ENCODE peak calls at places on chromosomes 13 and 19, in eight cellular contexts. One of them, this sample, is unnamed.

GRCh38 chr19:1438933-1439358 is 750 bp downstream of the RPS15 start:
- DNase-seq in progenitor cell of endocrine pancreas: no peak
- DNase-seq in stomach: no peak
- DNase-seq in choroid plexus epithelial cell: no peak
- DNase-seq in BJ: no peak
- DNase-seq in breast epithelium: no peak
- DNase-seq in upper lobe of right lung: no peak
- DNase-seq in GM06990: no peak
- DNase-seq in this sample: no peak

GRCh38 chr19:2453431-2454025 is 3.2 kb downstream of the LMNB2 start:
- DNase-seq in GM06990: no peak
- DNase-seq in upper lobe of right lung: no peak
- DNase-seq in BJ: no peak
- DNase-seq in stomach: no peak
- DNase-seq in breast epithelium: no peak
- DNase-seq in progenitor cell of endocrine pancreas: no peak
- DNase-seq in choroid plexus epithelial cell: no peak
- DNase-seq in this sample: no peak

GRCh38 chr13:106490887-106491321 is 44.6 kb downstream of the EFNB2 start:
- DNase-seq in breast epithelium: no peak
- DNase-seq in upper lobe of right lung: no peak
- DNase-seq in stomach: no peak
- DNase-seq in choroid plexus epithelial cell: no peak
- DNase-seq in BJ: no peak
- DNase-seq in progenitor cell of endocrine pancreas: no peak
- DNase-seq in GM06990: peak
- DNase-seq in this sample: no peak

GRCh38 chr19:14081797-14082674 is 3.5 kb downstream of the C19orf67 start:
- DNase-seq in upper lobe of right lung: peak
- DNase-seq in stomach: peak
- DNase-seq in BJ: no peak
- DNase-seq in breast epithelium: peak
- DNase-seq in choroid plexus epithelial cell: peak
- DNase-seq in GM06990: no peak
- DNase-seq in progenitor cell of endocrine pancreas: no peak
- DNase-seq in this sample: no peak

GRCh38 chr19:31140717-31141116 is 208.5 kb downstream of the TSHZ3 start:
- DNase-seq in choroid plexus epithelial cell: peak
- DNase-seq in progenitor cell of endocrine pancreas: no peak
- DNase-seq in BJ: no peak
- DNase-seq in breast epithelium: no peak
- DNase-seq in upper lobe of right lung: no peak
- DNase-seq in GM06990: no peak
- DNase-seq in stomach: no peak
- DNase-seq in this sample: no peak

GRCh38 chr13:93559718-93560117 is 333.1 kb downstream of the GPC6 start:
- DNase-seq in choroid plexus epithelial cell: peak
- DNase-seq in upper lobe of right lung: no peak
- DNase-seq in stomach: no peak
- DNase-seq in BJ: no peak
- DNase-seq in breast epithelium: no peak
- DNase-seq in progenitor cell of endocrine pancreas: no peak
- DNase-seq in GM06990: no peak
- DNase-seq in this sample: no peak

GRCh38 chr13:98206946-98207345 is 29.9 kb upstream of the RNF113B start:
- DNase-seq in progenitor cell of endocrine pancreas: no peak
- DNase-seq in choroid plexus epithelial cell: peak
- DNase-seq in GM06990: no peak
- DNase-seq in BJ: peak
- DNase-seq in upper lobe of right lung: no peak
- DNase-seq in stomach: no peak
- DNase-seq in breast epithelium: no peak
- DNase-seq in this sample: peak

GRCh38 chr19:45087531-45087930 is 5.4 kb upstream of the PPP1R37 start:
- DNase-seq in choroid plexus epithelial cell: no peak
- DNase-seq in GM06990: no peak
- DNase-seq in BJ: no peak
- DNase-seq in stomach: no peak
- DNase-seq in breast epithelium: no peak
- DNase-seq in progenitor cell of endocrine pancreas: no peak
- DNase-seq in upper lobe of right lung: no peak
- DNase-seq in this sample: no peak

GRCh38 chr13:23909606-23910005 is 12.3 kb upstream of the C1QTNF9B start:
- DNase-seq in breast epithelium: no peak
- DNase-seq in upper lobe of right lung: no peak
- DNase-seq in progenitor cell of endocrine pancreas: no peak
- DNase-seq in stomach: no peak
- DNase-seq in GM06990: no peak
- DNase-seq in choroid plexus epithelial cell: no peak
- DNase-seq in BJ: no peak
- DNase-seq in this sample: no peak

GRCh38 chr19:51490676-51491075 is 10.9 kb downstream of the SIGLEC12 start:
- DNase-seq in breast epithelium: no peak
- DNase-seq in upper lobe of right lung: no peak
- DNase-seq in BJ: no peak
- DNase-seq in progenitor cell of endocrine pancreas: no peak
- DNase-seq in choroid plexus epithelial cell: no peak
- DNase-seq in stomach: no peak
- DNase-seq in GM06990: no peak
- DNase-seq in this sample: no peak

GRCh38 chr19:4144666-4145261 is 8.7 kb upstream of the CREB3L3 start:
- DNase-seq in progenitor cell of endocrine pancreas: no peak
- DNase-seq in GM06990: no peak
- DNase-seq in stomach: peak
- DNase-seq in upper lobe of right lung: no peak
- DNase-seq in choroid plexus epithelial cell: peak
- DNase-seq in BJ: no peak
- DNase-seq in breast epithelium: no peak
- DNase-seq in this sample: no peak

GRCh38 chr19:45632468-45633196 is 6.6 kb downstream of the EML2 start:
- DNase-seq in BJ: no peak
- DNase-seq in choroid plexus epithelial cell: peak
- DNase-seq in progenitor cell of endocrine pancreas: peak
- DNase-seq in GM06990: peak
- DNase-seq in upper lobe of right lung: peak
- DNase-seq in stomach: peak
- DNase-seq in breast epithelium: peak
- DNase-seq in this sample: peak

GRCh38 chr19:42108527-42109389 is 23.5 kb downstream of the POU2F2 start:
- DNase-seq in GM06990: peak
- DNase-seq in BJ: no peak
- DNase-seq in upper lobe of right lung: peak
- DNase-seq in choroid plexus epithelial cell: peak
- DNase-seq in progenitor cell of endocrine pancreas: peak
- DNase-seq in stomach: peak
- DNase-seq in breast epithelium: peak
- DNase-seq in this sample: peak

GRCh38 chr19:34904846-34905527 is 21.7 kb upstream of the ZNF30 start:
- DNase-seq in upper lobe of right lung: no peak
- DNase-seq in BJ: no peak
- DNase-seq in breast epithelium: no peak
- DNase-seq in choroid plexus epithelial cell: no peak
- DNase-seq in GM06990: no peak
- DNase-seq in stomach: no peak
- DNase-seq in progenitor cell of endocrine pancreas: no peak
- DNase-seq in this sample: no peak

GRCh38 chr19:33407716-33408115 is 34.2 kb downstream of the CEBPG start:
- DNase-seq in breast epithelium: no peak
- DNase-seq in choroid plexus epithelial cell: no peak
- DNase-seq in GM06990: no peak
- DNase-seq in stomach: no peak
- DNase-seq in upper lobe of right lung: no peak
- DNase-seq in BJ: no peak
- DNase-seq in progenitor cell of endocrine pancreas: no peak
- DNase-seq in this sample: no peak

GRCh38 chr13:19052931-19053330 is 128.7 kb downstream of the TUBA3C start:
- DNase-seq in BJ: no peak
- DNase-seq in breast epithelium: no peak
- DNase-seq in upper lobe of right lung: no peak
- DNase-seq in progenitor cell of endocrine pancreas: no peak
- DNase-seq in stomach: no peak
- DNase-seq in choroid plexus epithelial cell: no peak
- DNase-seq in GM06990: no peak
- DNase-seq in this sample: no peak

GRCh38 chr13:19052180-19052579 is 129.4 kb downstream of the TUBA3C start:
- DNase-seq in breast epithelium: no peak
- DNase-seq in upper lobe of right lung: no peak
- DNase-seq in GM06990: no peak
- DNase-seq in stomach: no peak
- DNase-seq in progenitor cell of endocrine pancreas: no peak
- DNase-seq in BJ: no peak
- DNase-seq in choroid plexus epithelial cell: no peak
- DNase-seq in this sample: no peak

GRCh38 chr13:19055611-19056010 is 126.0 kb downstream of the TUBA3C start:
- DNase-seq in upper lobe of right lung: no peak
- DNase-seq in progenitor cell of endocrine pancreas: no peak
- DNase-seq in stomach: no peak
- DNase-seq in BJ: no peak
- DNase-seq in GM06990: no peak
- DNase-seq in choroid plexus epithelial cell: no peak
- DNase-seq in breast epithelium: no peak
- DNase-seq in this sample: no peak

GRCh38 chr13:19050901-19051300 is 130.7 kb downstream of the TUBA3C start:
- DNase-seq in GM06990: no peak
- DNase-seq in stomach: no peak
- DNase-seq in upper lobe of right lung: no peak
- DNase-seq in breast epithelium: no peak
- DNase-seq in choroid plexus epithelial cell: no peak
- DNase-seq in BJ: no peak
- DNase-seq in progenitor cell of endocrine pancreas: no peak
- DNase-seq in this sample: no peak

DNA sequence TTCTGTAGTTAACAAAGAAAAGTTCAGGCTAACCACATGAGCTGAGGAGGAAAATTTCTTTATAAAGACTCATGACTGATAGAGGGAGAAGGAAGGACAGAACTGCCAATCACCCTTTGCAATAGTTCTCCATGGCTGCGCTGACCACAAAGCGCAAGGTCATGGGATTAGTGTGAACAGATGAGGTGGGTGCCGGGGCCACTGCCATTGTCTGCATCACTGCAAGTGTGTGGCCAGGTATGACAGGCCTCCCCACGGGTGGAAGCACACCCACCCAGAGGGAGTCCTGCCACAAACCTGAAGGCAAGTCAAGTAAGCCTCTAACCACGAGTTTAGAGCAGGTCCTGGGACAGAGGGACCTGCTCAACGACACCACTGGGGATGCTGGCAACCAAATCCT is 128.1 kb downstream of the TUBA3C start:
- DNase-seq in choroid plexus epithelial cell: no peak
- DNase-seq in breast epithelium: no peak
- DNase-seq in BJ: no peak
- DNase-seq in upper lobe of right lung: no peak
- DNase-seq in progenitor cell of endocrine pancreas: no peak
- DNase-seq in stomach: no peak
- DNase-seq in GM06990: no peak
- DNase-seq in this sample: no peak
- TF ChIP-seq CTCF in choroid plexus epithelial cell: no peak
- TF ChIP-seq CTCF in breast epithelium: no peak
- TF ChIP-seq CTCF in BJ: no peak
- TF ChIP-seq CTCF in upper lobe of right lung: no peak
- TF ChIP-seq CTCF in progenitor cell of endocrine pancreas: no peak
- TF ChIP-seq CTCF in stomach: no peak
- TF ChIP-seq CTCF in GM06990: no peak
- TF ChIP-seq CTCF in this sample: no peak

DNA sequence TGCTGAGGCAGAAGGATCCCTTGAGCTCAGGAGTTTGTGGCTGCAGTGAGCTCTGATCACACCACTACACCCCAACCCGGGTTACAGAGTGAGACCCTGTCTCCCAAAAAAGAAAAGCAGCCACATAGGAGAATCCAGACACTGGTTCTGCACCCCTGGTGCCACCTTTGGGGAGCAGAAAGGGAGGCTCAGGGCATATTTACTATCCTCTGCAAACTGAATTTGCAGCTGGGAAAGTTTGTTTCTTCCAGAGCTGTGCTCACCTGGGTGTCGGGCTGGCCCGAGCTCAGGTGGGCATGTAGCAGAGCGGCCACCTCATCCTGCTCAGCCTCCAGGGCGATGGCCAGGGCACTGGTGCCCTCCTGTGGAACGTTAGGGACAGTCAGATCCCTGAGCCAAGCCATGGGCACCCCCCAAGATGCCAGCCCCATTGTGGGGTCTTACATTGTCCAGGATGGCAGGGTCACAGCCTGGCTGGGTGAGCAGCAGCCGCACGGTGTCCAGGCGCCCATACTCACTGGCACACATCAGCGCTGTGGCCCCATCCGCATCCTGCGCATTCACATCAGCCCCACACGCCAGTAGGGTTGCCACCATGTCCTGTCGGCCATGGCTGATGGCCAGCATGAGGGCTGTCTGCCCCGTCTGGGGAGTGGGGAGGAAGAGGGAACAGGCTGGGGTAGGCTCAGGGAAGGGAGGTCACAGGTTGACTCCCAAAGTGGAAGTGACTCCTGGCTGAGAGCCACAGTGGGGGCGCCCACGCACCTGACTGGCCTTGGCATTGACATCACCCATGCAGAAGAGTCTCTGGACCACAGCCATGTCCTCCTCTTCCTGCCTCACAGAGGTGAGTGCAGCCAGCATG is 3.1 kb downstream of the RPS28 start:
- DNase-seq in GM06990: no peak
- DNase-seq in upper lobe of right lung: no peak
- DNase-seq in stomach: no peak
- DNase-seq in progenitor cell of endocrine pancreas: no peak
- DNase-seq in choroid plexus epithelial cell: no peak
- DNase-seq in breast epithelium: no peak
- DNase-seq in BJ: no peak
- DNase-seq in this sample: no peak
- TF ChIP-seq CTCF in GM06990: no peak
- TF ChIP-seq CTCF in upper lobe of right lung: no peak
- TF ChIP-seq CTCF in stomach: no peak
- TF ChIP-seq CTCF in progenitor cell of endocrine pancreas: no peak
- TF ChIP-seq CTCF in choroid plexus epithelial cell: peak
- TF ChIP-seq CTCF in breast epithelium: no peak
- TF ChIP-seq CTCF in BJ: peak
- TF ChIP-seq CTCF in this sample: no peak

GRCh38 chr13:26706381-26706780 is 54.2 kb downstream of the GPR12 start:
- DNase-seq in BJ: no peak
- DNase-seq in progenitor cell of endocrine pancreas: no peak
- DNase-seq in breast epithelium: no peak
- DNase-seq in upper lobe of right lung: no peak
- DNase-seq in stomach: no peak
- DNase-seq in GM06990: no peak
- DNase-seq in choroid plexus epithelial cell: no peak
- DNase-seq in this sample: no peak
- TF ChIP-seq CTCF in BJ: no peak
- TF ChIP-seq CTCF in progenitor cell of endocrine pancreas: peak
- TF ChIP-seq CTCF in breast epithelium: no peak
- TF ChIP-seq CTCF in upper lobe of right lung: no peak
- TF ChIP-seq CTCF in stomach: no peak
- TF ChIP-seq CTCF in GM06990: no peak
- TF ChIP-seq CTCF in choroid plexus epithelial cell: no peak
- TF ChIP-seq CTCF in this sample: no peak

GRCh38 chr19:52749780-52750179 is 14.9 kb upstream of the ZNF611 start:
- DNase-seq in BJ: no peak
- DNase-seq in progenitor cell of endocrine pancreas: no peak
- DNase-seq in breast epithelium: no peak
- DNase-seq in upper lobe of right lung: no peak
- DNase-seq in stomach: no peak
- DNase-seq in GM06990: no peak
- DNase-seq in choroid plexus epithelial cell: no peak
- DNase-seq in this sample: no peak

GRCh38 chr19:52742516-52742915 is 7.7 kb upstream of the ZNF611 start:
- DNase-seq in GM06990: no peak
- DNase-seq in stomach: no peak
- DNase-seq in progenitor cell of endocrine pancreas: no peak
- DNase-seq in choroid plexus epithelial cell: no peak
- DNase-seq in upper lobe of right lung: no peak
- DNase-seq in BJ: no peak
- DNase-seq in breast epithelium: no peak
- DNase-seq in this sample: no peak

GRCh38 chr19:52748336-52748950 is 13.6 kb upstream of the ZNF611 start:
- DNase-seq in upper lobe of right lung: no peak
- DNase-seq in BJ: no peak
- DNase-seq in choroid plexus epithelial cell: peak
- DNase-seq in progenitor cell of endocrine pancreas: no peak
- DNase-seq in stomach: no peak
- DNase-seq in GM06990: no peak
- DNase-seq in breast epithelium: no peak
- DNase-seq in this sample: peak
- TF ChIP-seq CTCF in upper lobe of right lung: peak
- TF ChIP-seq CTCF in BJ: peak
- TF ChIP-seq CTCF in choroid plexus epithelial cell: peak
- TF ChIP-seq CTCF in progenitor cell of endocrine pancreas: peak
- TF ChIP-seq CTCF in stomach: peak
- TF ChIP-seq CTCF in GM06990: peak
- TF ChIP-seq CTCF in breast epithelium: peak
- TF ChIP-seq CTCF in this sample: peak